ENCODE peak calls at places on chromosomes 2 and 18, in four cellular contexts. H is uterus, S is breast epithelium, K is upper lobe of right lung. G is an unnamed sample.

GRCh38 chr18:45617284-45617683 is 2.0 kb downstream of the SLC14A2 start:
- DNase-seq in H (peak; percentile 85), S (no peak), K (peak; percentile 68), G (peak; percentile 77)

GRCh38 chr18:30766053-30766452 is 276.5 kb downstream of the DSC3 start:
- DNase-seq in H (no peak), S (no peak), K (no peak), G (no peak)

GRCh38 chr18:52869942-52870907 is 530.2 kb downstream of the DCC start:
- DNase-seq in H (no peak), S (no peak), K (no peak), G (no peak)

GRCh38 chr2:36587091-36587490 is 10.9 kb downstream of the FEZ2 start:
- DNase-seq in H (no peak), S (no peak), K (no peak), G (no peak)

GRCh38 chr18:8898990-8899389 is 193.6 kb downstream of the MTCL1 start:
- DNase-seq in H (no peak), S (no peak), K (no peak), G (no peak)

GRCh38 chr2:101151859-101152194 is 645 bp upstream of the TBC1D8 start:
- DNase-seq in H (no peak), S (no peak), K (no peak), G (peak; percentile 17)

GRCh38 chr2:169803480-169803879 is 4.8 kb downstream of the SSB start:
- DNase-seq in H (no peak), S (no peak), K (no peak), G (no peak)

GRCh38 chr2:68807821-68808266 is 63.4 kb downstream of the BMP10 start:
- DNase-seq in H (no peak), S (peak; percentile 76), K (peak; percentile 65), G (peak; percentile 29)

GRCh38 chr2:95314598-95314963 is 17.4 kb downstream of the KCNIP3 start:
- DNase-seq in H (no peak), S (no peak), K (no peak), G (no peak)

GRCh38 chr18:74242451-74243096 is 49.2 kb downstream of the CYB5A start:
- DNase-seq in H (no peak), S (no peak), K (no peak), G (no peak)

GRCh38 chr18:51128533-51128932 is 68.9 kb downstream of the MEX3C start:
- DNase-seq in H (no peak), S (no peak), K (no peak), G (no peak)

GRCh38 chr2:30942430-30942829 is 135.2 kb upstream of the CAPN13 start:
- DNase-seq in H (no peak), S (no peak), K (no peak), G (no peak)

GRCh38 chr18:70490008-70490933 is 201.4 kb downstream of the SOCS6 start:
- DNase-seq in H (no peak), S (no peak), K (no peak), G (peak; percentile 59)

GRCh38 chr2:10057231-10058107 is 14.1 kb downstream of the KLF11 start:
- DNase-seq in H (peak; percentile 70), S (peak; percentile 60), K (no peak), G (no peak)

GRCh38 chr2:69122271-69122670 is 109.3 kb downstream of the ANTXR1 start:
- DNase-seq in H (no peak), S (no peak), K (no peak), G (no peak)

GRCh38 chr2:218658671-218659257 is 659 bp downstream of the ZNF142 start:
- DNase-seq in H (no peak), S (no peak), K (no peak), G (no peak)

GRCh38 chr2:44077942-44078511 is 82.2 kb upstream of the LRPPRC start:
- DNase-seq in H (no peak), S (no peak), K (no peak), G (no peak)

GRCh38 chr2:105403241-105403784 is 4.5 kb upstream of the FHL2 start:
- DNase-seq in H (no peak), S (no peak), K (no peak), G (no peak)

GRCh38 chr2:220959391-220959802 is 612.7 kb downstream of the EPHA4 start:
- DNase-seq in H (no peak), S (no peak), K (no peak), G (no peak)

GRCh38 chr2:109195193-109196045 is 66.4 kb downstream of the SH3RF3 start:
- DNase-seq in H (no peak), S (no peak), K (peak; percentile 45), G (no peak)

GRCh38 chr18:37452015-37452414 is 113.6 kb downstream of the CELF4 start:
- DNase-seq in H (no peak), S (no peak), K (no peak), G (no peak)

GRCh38 chr2:72144746-72145657 is 2.7 kb downstream of the CYP26B1 start:
- DNase-seq in H (peak; percentile 23), S (no peak), K (peak; percentile 71), G (peak; percentile 27)

GRCh38 chr18:49342690-49343089 is 117.8 kb downstream of the DYM start:
- DNase-seq in H (no peak), S (no peak), K (no peak), G (no peak)

GRCh38 chr18:46343940-46344372 is 239.8 kb downstream of the HAUS1 start:
- DNase-seq in H (no peak), S (no peak), K (peak; percentile 65), G (no peak)

GRCh38 chr2:17590342-17590911 is 49.9 kb downstream of the VSNL1 start:
- DNase-seq in H (no peak), S (no peak), K (no peak), G (no peak)

GRCh38 chr2:138086556-138086955 is 122.3 kb downstream of the HNMT start:
- DNase-seq in H (no peak), S (no peak), K (no peak), G (no peak)

GRCh38 chr18:79522451-79523220 is 126.9 kb downstream of the NFATC1 start:
- DNase-seq in H (no peak), S (peak; percentile 16), K (peak; percentile 55), G (no peak)

GRCh38 chr2:18171191-18172139 is 293.0 kb downstream of the KCNS3 start:
- DNase-seq in H (no peak), S (no peak), K (peak; percentile 64), G (no peak)

GRCh38 chr18:57431512-57432080 is 3.6 kb upstream of the ONECUT2 start:
- DNase-seq in H (no peak), S (no peak), K (no peak), G (no peak)

GRCh38 chr2:120110062-120110362 is 97.1 kb downstream of the EPB41L5 start:
- DNase-seq in H (no peak), S (no peak), K (no peak), G (no peak)

GRCh38 chr2:120111193-120111592 is 98.3 kb downstream of the EPB41L5 start:
- DNase-seq in H (no peak), S (no peak), K (no peak), G (no peak)

GRCh38 chr2:120108749-120109148 is 95.9 kb downstream of the EPB41L5 start:
- DNase-seq in H (no peak), S (no peak), K (no peak), G (no peak)

GRCh38 chr2:120109186-120110061 is 96.5 kb downstream of the EPB41L5 start:
- DNase-seq in H (no peak), S (no peak), K (no peak), G (no peak)

GRCh38 chr2:120110507-120110906 is 97.6 kb downstream of the EPB41L5 start:
- DNase-seq in H (no peak), S (no peak), K (peak; percentile 76), G (no peak)
- H3K27ac ChIP-seq in H (no peak overlapping the region), S (no peak overlapping the region), K (no peak overlapping the region), G (no peak overlapping the region)

DNA sequence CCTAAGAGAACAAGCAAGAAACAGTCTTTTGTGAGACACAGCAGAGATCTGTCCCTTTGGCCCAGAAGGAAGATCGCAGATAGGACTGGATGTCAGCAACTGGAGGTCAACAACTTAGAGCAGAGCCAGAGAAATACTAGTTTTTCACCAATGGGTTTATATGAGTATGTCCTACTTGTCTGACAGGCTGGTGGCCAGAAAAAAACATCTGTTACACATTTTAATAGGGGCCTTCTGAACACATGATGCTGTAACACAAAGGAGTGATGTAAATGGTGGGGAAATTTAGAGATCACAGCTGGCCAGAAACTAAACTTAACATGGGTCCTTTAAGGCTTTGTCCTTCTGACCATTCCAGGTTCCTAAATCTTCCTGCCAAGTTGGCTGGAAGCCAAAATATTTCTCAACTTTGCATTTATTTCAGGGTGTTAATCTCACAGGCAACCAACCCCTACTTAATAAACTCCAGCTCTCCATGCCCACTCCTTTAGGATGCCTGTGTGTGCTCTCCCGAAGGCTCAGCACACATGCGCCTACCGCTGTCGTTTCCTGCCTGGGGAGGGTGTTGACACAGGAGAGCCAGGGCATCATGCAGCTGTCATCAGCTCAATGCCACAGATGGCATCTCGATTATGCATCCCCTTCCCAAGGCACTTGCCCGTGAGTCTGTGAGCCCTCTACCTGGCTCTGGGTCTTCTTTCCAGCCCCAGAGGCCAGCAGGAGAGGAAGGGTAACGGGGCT is 252.4 kb downstream of the ETAA1 start:
- DNase-seq in H (peak; percentile 49), S (no peak), K (no peak), G (no peak)
- H3K27ac ChIP-seq in H (peak overlapping the region; percentile 69), S (peak overlapping the region; percentile 70), K (peak overlapping the region; percentile 47), G (peak overlapping the region; percentile 43)

GRCh38 chr18:77102246-77103040 is 30.1 kb downstream of the MBP start:
- DNase-seq in H (no peak), S (no peak), K (no peak), G (no peak)

GRCh38 chr18:77101410-77102245 is 31.0 kb downstream of the MBP start:
- DNase-seq in H (peak; percentile 86), S (peak; percentile 73), K (peak; percentile 85), G (peak; percentile 85)

GRCh38 chr18:77105021-77105420 is 27.6 kb downstream of the MBP start:
- DNase-seq in H (no peak), S (no peak), K (no peak), G (no peak)

GRCh38 chr18:77103991-77104521 is 28.5 kb downstream of the MBP start:
- DNase-seq in H (no peak), S (no peak), K (no peak), G (no peak)

DNA sequence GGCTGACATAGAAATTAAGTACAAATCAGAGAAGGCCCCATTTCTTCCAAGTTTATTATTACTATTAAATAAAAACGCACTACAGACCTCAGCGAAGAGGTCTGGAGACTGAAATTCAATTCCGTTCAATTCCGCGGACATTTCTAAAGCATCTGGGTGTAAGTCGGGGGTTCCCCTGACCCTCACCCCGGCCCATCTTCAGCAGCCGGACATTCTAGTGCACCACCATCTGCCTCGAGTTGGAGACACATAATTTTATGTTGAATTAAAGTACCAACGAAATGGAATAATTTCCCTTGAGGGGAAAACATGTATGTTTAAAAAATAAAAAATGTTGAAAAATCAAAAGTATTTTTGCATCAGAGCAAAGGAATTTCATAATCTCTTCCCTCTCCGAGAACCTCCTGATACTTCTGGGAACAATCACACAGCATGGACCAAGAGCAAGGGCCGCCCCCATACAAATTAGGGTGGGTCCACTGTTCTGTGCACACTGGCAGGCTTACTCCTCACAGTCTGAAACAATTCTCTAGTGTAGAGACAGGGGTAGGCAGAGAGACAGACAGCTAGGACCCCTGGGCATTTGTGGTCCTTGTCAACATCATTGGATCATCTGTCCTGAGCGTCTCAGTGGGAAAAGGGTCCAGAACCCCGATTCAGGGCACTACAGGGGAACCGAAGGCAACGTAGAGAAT is 29.3 kb downstream of the MBP start:
- DNase-seq in H (no peak), S (no peak), K (no peak), G (no peak)
- H3K27ac ChIP-seq in H (peak overlapping the region; percentile 97), S (peak overlapping the region; percentile 67), K (peak overlapping the region; percentile 74), G (peak overlapping the region; percentile 82)

DNA sequence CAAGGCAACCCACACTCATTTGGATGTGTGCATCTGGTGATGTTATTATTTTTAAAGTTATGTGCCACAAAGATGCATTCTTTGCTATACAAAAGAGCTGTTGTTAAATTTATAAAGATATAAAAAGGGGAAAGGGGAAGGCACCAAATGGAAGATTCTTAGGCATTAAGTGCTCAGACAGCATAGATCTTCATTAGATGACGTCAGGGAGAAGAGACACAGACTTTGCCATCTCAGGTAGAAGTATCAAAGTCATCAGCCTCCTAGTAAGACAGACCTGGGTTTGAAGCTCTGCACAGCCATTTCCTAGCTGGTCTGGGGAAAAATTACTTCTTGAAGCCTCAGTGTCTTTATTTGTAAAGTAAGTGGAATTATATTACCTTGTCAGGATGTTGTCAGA is 1.2 kb upstream of the CLUL1 start:
- DNase-seq in H (no peak), S (no peak), K (no peak), G (no peak)
- H3K27ac ChIP-seq in H (no peak overlapping the region), S (no peak overlapping the region), K (no peak overlapping the region), G (no peak overlapping the region)

G was measured in tibial nerve.